ENCODE peak calls at places on chromosomes 7 and 10, in seven cellular contexts. S is activated gamma-delta T cell treated with anti-CD3 and anti-CD28 coated beads, Interleukin-2, amount 50 U/mL, for 16 hours; W is GM03348; R is body of pancreas; U is mesendoderm; O is left lobe of liver; C is fibroblast of mammary gland. Z is an unnamed sample.

GRCh38 chr10:59965899-59966650 is 59.7 kb upstream of the CCDC6 start:
- DNase-seq in S (no peak), W (no peak), R (no peak), U (peak), O (no peak), C (no peak), Z (no peak)

GRCh38 chr10:30186371-30186875 is 127.0 kb upstream of the JCAD start:
- DNase-seq in S (no peak), W (peak), R (peak), U (no peak), O (peak), C (peak), Z (peak)

GRCh38 chr7:155858521-155859061 is 46.3 kb upstream of the SHH start:
- DNase-seq in S (no peak), W (no peak), R (no peak), U (no peak), O (peak), C (peak), Z (no peak)

GRCh38 chr7:100837099-100837836 is 9.9 kb upstream of the EPHB4 start:
- DNase-seq in S (peak), W (peak), R (peak), U (peak), O (peak), C (peak), Z (peak)

GRCh38 chr7:102834999-102835398 is 77.8 kb upstream of the LRRC17 start:
- DNase-seq in S (no peak), W (peak), R (no peak), U (no peak), O (no peak), C (peak), Z (peak)

GRCh38 chr7:127081539-127081938 is 171.2 kb downstream of the GRM8 start:
- DNase-seq in S (no peak), W (no peak), R (no peak), U (no peak), O (no peak), C (no peak), Z (no peak)

GRCh38 chr10:65735382-65735781 is 1190.5 kb upstream of the LRRTM3 start:
- DNase-seq in S (no peak), W (no peak), R (no peak), U (no peak), O (no peak), C (no peak), Z (no peak)

GRCh38 chr10:525565-526315 is 163.7 kb downstream of the DIP2C start:
- DNase-seq in S (no peak), W (no peak), R (no peak), U (no peak), O (no peak), C (peak), Z (peak)

GRCh38 chr10:27744478-27745379 is 890 bp downstream of the MKX start:
- DNase-seq in S (no peak), W (peak), R (peak), U (peak), O (peak), C (peak), Z (peak)

GRCh38 chr7:101236292-101236691 is 1.3 kb downstream of the CLDN15 start:
- DNase-seq in S (no peak), W (no peak), R (no peak), U (no peak), O (no peak), C (no peak), Z (peak)

GRCh38 chr7:70849580-70850235 is 282.2 kb upstream of the GALNT17 start:
- DNase-seq in S (no peak), W (no peak), R (no peak), U (peak), O (no peak), C (no peak), Z (no peak)

GRCh38 chr7:151060416-151061234 is 1.2 kb downstream of the SLC4A2 start:
- DNase-seq in S (no peak), W (peak), R (peak), U (peak), O (peak), C (peak), Z (peak)

GRCh38 chr7:102322202-102322715 is 34.0 kb downstream of the SPDYE6 start:
- DNase-seq in S (no peak), W (no peak), R (no peak), U (no peak), O (peak), C (peak), Z (peak)

GRCh38 chr10:94069884-94070283 is 76.2 kb downstream of the PLCE1 start:
- DNase-seq in S (no peak), W (no peak), R (peak), U (no peak), O (no peak), C (no peak), Z (no peak)

GRCh38 chr7:103048833-103049232 is 25.8 kb downstream of the FBXL13 start:
- DNase-seq in S (no peak), W (no peak), R (no peak), U (peak), O (no peak), C (peak), Z (no peak)

GRCh38 chr7:35749548-35749947 is 51.3 kb upstream of the SEPTIN7 start:
- DNase-seq in S (no peak), W (no peak), R (peak), U (no peak), O (no peak), C (peak), Z (no peak)

GRCh38 chr7:6268023-6268908 is 4.2 kb downstream of the CYTH3 start:
- DNase-seq in S (no peak), W (no peak), R (no peak), U (no peak), O (no peak), C (no peak), Z (no peak)

GRCh38 chr7:30907527-30908267 is 4.0 kb upstream of the AQP1 start:
- DNase-seq in S (no peak), W (peak), R (peak), U (no peak), O (no peak), C (no peak), Z (peak)

GRCh38 chr7:113764401-113765035 is 154.3 kb downstream of the PPP1R3A start:
- DNase-seq in S (no peak), W (no peak), R (no peak), U (no peak), O (no peak), C (no peak), Z (no peak)

GRCh38 chr10:95578619-95579018 is 17.4 kb upstream of the SORBS1 start:
- DNase-seq in S (no peak), W (no peak), R (no peak), U (no peak), O (no peak), C (no peak), Z (no peak)

GRCh38 chr7:18610331-18610948 is 114.9 kb downstream of the HDAC9 start:
- DNase-seq in S (no peak), W (no peak), R (peak), U (peak), O (no peak), C (peak), Z (peak)

GRCh38 chr7:25376207-25376606 is 147.9 kb upstream of the NPVF start:
- DNase-seq in S (no peak), W (no peak), R (no peak), U (no peak), O (no peak), C (no peak), Z (no peak)